ENCODE peak calls at places on chromosomes 11 and 22, in seven cellular contexts. S, O, Q, K, A, B and H are unnamed samples.

GRCh38 chr11:86418929-86419328 is 44.2 kb downstream of the CCDC81 start:
- DNase-seq in Q (peak), K (no peak), O (no peak), B (no peak), S (peak), A (no peak), H (no peak)

GRCh38 chr11:1747753-1748466 is 2.5 kb downstream of the IFITM10 start:
- DNase-seq in A (no peak), K (no peak), B (no peak), O (peak), S (no peak), Q (no peak), H (no peak)

GRCh38 chr11:69320326-69320725 is 26.4 kb downstream of the MYEOV start:
- DNase-seq in O (no peak), K (no peak), Q (no peak), B (no peak), A (no peak), S (no peak), H (no peak)

GRCh38 chr22:20315337-20316216 is 4.3 kb downstream of the DGCR6L start:
- DNase-seq in K (peak), O (no peak), B (no peak), S (no peak), Q (no peak), A (no peak), H (peak)

GRCh38 chr11:119365071-119365591 is 16.4 kb downstream of the USP2 start:
- DNase-seq in B (no peak), Q (peak), O (no peak), S (no peak), K (no peak), A (no peak), H (no peak)

GRCh38 chr11:118530180-118530682 is 761 bp upstream of the TMEM25 start:
- DNase-seq in S (no peak), K (no peak), B (no peak), O (no peak), A (no peak), Q (peak), H (no peak)

GRCh38 chr22:40118979-40119378 is 58.7 kb upstream of the TNRC6B start:
- DNase-seq in B (no peak), O (no peak), K (no peak), S (no peak), Q (no peak), A (no peak), H (no peak)

GRCh38 chr22:49577168-49578060 is 250.3 kb downstream of the BRD1 start:
- DNase-seq in B (no peak), A (no peak), K (no peak), Q (no peak), S (no peak), O (no peak), H (no peak)

GRCh38 chr22:19582033-19582693 is 58.0 kb upstream of the CLDN5 start:
- DNase-seq in S (no peak), B (no peak), O (no peak), K (no peak), Q (no peak), A (no peak), H (no peak)

GRCh38 chr22:19882446-19883381 is 28.0 kb upstream of the GNB1L start:
- DNase-seq in K (no peak), B (no peak), Q (no peak), S (no peak), A (no peak), O (no peak), H (no peak)

GRCh38 chr22:49624421-49625177 is 203.1 kb downstream of the BRD1 start:
- DNase-seq in O (no peak), A (no peak), S (no peak), K (no peak), Q (no peak), B (no peak), H (no peak)

GRCh38 chr11:119342362-119343130 is 1.9 kb upstream of the C1QTNF5 start:
- DNase-seq in S (no peak), B (no peak), Q (no peak), O (no peak), A (no peak), K (no peak), H (no peak)

GRCh38 chr11:73470036-73470624 is 93.9 kb downstream of the RELT start:
- DNase-seq in A (no peak), B (no peak), Q (no peak), O (no peak), S (no peak), K (no peak), H (no peak)

GRCh38 chr22:48870436-48870835 is 957.2 kb downstream of the BRD1 start:
- DNase-seq in S (no peak), A (no peak), K (no peak), O (no peak), Q (no peak), B (no peak), H (no peak)

GRCh38 chr11:589798-590197 is 13.5 kb downstream of the PHRF1 start:
- DNase-seq in B (no peak), Q (no peak), O (no peak), S (no peak), A (no peak), K (no peak), H (no peak)

GRCh38 chr22:41917906-41918791 is 3.3 kb upstream of the SHISA8 start:
- DNase-seq in S (peak), B (peak), Q (peak), A (no peak), K (peak), O (peak), H (no peak)

GRCh38 chr11:120183701-120184141 is 27.1 kb upstream of the OAF start:
- DNase-seq in K (no peak), O (no peak), B (no peak), A (no peak), S (no peak), Q (no peak), H (peak)

GRCh38 chr22:27223317-27224177 is 566.2 kb downstream of the MIAT start:
- DNase-seq in O (no peak), K (no peak), A (no peak), B (peak), S (peak), Q (peak), H (no peak)

GRCh38 chr22:25086902-25087282 is 112.8 kb upstream of the CRYBB3 start:
- DNase-seq in K (no peak), A (no peak), S (no peak), Q (no peak), B (no peak), O (no peak), H (no peak)

GRCh38 chr22:37499006-37499707 is 13.0 kb upstream of the MFNG start:
- DNase-seq in O (no peak), Q (no peak), B (no peak), K (no peak), A (no peak), S (no peak), H (no peak)

GRCh38 chr11:126473269-126473668 is 117.8 kb downstream of the ST3GAL4 start:
- DNase-seq in K (no peak), S (no peak), B (no peak), O (no peak), Q (no peak), A (no peak), H (no peak)

GRCh38 chr22:26748845-26749244 is 91.5 kb downstream of the MIAT start:
- DNase-seq in K (no peak), O (no peak), A (no peak), S (no peak), Q (no peak), B (no peak), H (no peak)

GRCh38 chr11:57357827-57358226 is 19.7 kb downstream of the P2RX3 start:
- DNase-seq in K (no peak), A (no peak), S (no peak), Q (peak), O (no peak), B (no peak), H (no peak)

GRCh38 chr11:944711-945470 is 19.2 kb downstream of the AP2A2 start:
- DNase-seq in S (peak), O (no peak), Q (peak), A (peak), B (peak), K (no peak), H (no peak)

GRCh38 chr11:63866211-63866610 is 27.3 kb downstream of the MARK2 start:
- DNase-seq in O (peak), B (peak), S (no peak), K (peak), A (no peak), Q (peak), H (peak)

GRCh38 chr11:126628790-126629621 is 273.5 kb downstream of the ST3GAL4 start:
- DNase-seq in B (no peak), O (no peak), K (no peak), Q (peak), A (no peak), S (no peak), H (no peak)

GRCh38 chr11:110531056-110531756 is 101.5 kb downstream of the FDX1 start:
- DNase-seq in O (no peak), K (peak), B (no peak), A (peak), S (no peak), Q (peak), H (no peak)

GRCh38 chr11:32280339-32280738 is 155.0 kb downstream of the WT1 start:
- DNase-seq in Q (no peak), A (no peak), B (no peak), K (no peak), O (no peak), S (no peak), H (no peak)

GRCh38 chr11:48307760-48308386 is 1.9 kb downstream of the OR4S1 start:
- DNase-seq in O (peak), Q (peak), S (peak), K (peak), B (no peak), A (peak), H (peak)

GRCh38 chr22:50399751-50400331 is 56.7 kb downstream of the PPP6R2 start:
- DNase-seq in K (no peak), A (peak), S (peak), B (no peak), O (no peak), Q (no peak), H (no peak)

GRCh38 chr22:46006379-46007002 is 29.5 kb upstream of the WNT7B start:
- DNase-seq in K (peak), S (peak), A (peak), Q (peak), O (peak), B (peak), H (peak)

GRCh38 chr22:33443688-33444087 is 385.5 kb upstream of the SYN3 start:
- DNase-seq in O (no peak), S (no peak), A (no peak), Q (no peak), B (no peak), K (no peak), H (no peak)

GRCh38 chr11:37449146-37449545 is 851.1 kb upstream of the RAG2 start:
- DNase-seq in K (peak), B (peak), A (peak), S (peak), O (no peak), Q (peak), H (no peak)

GRCh38 chr11:73399159-73400090 is 23.2 kb downstream of the RELT start:
- DNase-seq in K (no peak), B (no peak), Q (peak), S (no peak), O (no peak), A (no peak), H (peak)

DNA sequence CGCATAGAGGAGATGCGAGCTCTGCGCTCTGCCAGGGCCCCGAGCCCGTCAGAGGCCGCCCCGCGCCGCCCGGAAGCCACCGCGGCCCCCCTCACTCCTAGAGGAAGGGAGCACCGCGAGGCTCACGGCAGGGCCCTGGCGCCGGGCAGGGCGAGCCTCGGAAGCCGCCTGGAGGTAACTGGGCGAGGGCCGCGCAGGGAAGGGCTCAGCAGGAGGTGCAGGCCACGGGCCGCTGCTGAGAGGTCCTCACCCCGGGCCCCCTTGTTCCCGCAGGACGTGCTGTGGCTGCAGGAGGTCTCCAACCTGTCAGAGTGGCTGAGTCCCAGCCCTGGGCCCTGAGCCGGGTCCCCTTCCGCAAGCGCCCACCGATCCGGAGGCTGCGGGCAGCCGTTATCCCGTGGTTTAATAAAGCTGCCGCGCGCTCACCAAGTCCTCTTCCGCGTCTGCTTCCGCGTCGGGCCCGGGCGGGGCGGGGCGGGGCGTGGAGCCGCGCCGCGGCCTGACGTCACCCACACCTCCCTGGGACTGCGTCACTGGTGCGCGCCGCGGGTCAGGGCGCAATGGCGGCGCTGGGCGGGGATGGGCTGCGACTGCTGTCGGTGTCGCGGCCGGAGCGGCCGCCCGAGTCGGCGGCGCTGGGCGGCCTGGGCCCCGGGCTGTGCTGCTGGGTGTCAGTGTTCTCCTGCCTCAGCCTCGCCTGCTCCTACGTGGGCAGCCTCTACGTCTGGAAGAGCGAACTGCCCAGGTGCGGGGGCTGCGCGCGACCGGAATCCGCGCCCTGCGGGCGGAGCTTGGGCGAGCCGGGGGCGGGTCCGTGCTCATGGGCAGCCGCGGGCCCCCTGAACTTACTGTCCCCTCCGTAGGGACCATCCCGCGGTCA is at the start of gene RCE1:
- DNase-seq in Q (peak), S (peak), K (peak), B (peak), A (peak), O (peak), H (peak)
- TF ChIP-seq CTCF in Q (no peak), S (no peak), K (no peak), B (no peak), A (no peak), O (no peak), H (no peak)

GRCh38 chr11:10351435-10351767 is 46.5 kb downstream of the ADM start:
- DNase-seq in K (no peak), S (no peak), A (peak), O (peak), B (no peak), Q (no peak), H (no peak)

GRCh38 chr11:10348650-10349280 is 43.9 kb downstream of the ADM start:
- DNase-seq in S (no peak), A (no peak), K (no peak), B (peak), Q (peak), O (no peak), H (no peak)

GRCh38 chr11:10350341-10350740 is 45.5 kb downstream of the ADM start:
- DNase-seq in Q (peak), S (peak), O (no peak), B (peak), A (no peak), K (no peak), H (no peak)

GRCh38 chr11:10349281-10349665 is 44.4 kb downstream of the ADM start:
- DNase-seq in Q (no peak), B (no peak), O (no peak), S (no peak), K (no peak), A (no peak), H (no peak)

GRCh38 chr11:10349806-10350205 is 44.9 kb downstream of the ADM start:
- DNase-seq in S (no peak), A (no peak), Q (no peak), K (no peak), B (no peak), O (no peak), H (no peak)
- H3K27ac ChIP-seq in S (no peak), A (no peak), Q (no peak), K (no peak), B (no peak), O (peak), H (no peak)

GRCh38 chr11:46250071-46251052 is 27.1 kb upstream of the CREB3L1 start:
- DNase-seq in B (no peak), K (no peak), O (no peak), Q (peak), A (no peak), S (no peak), H (no peak)

GRCh38 chr11:46249103-46249942 is 28.1 kb upstream of the CREB3L1 start:
- DNase-seq in Q (peak), S (no peak), A (no peak), O (no peak), K (no peak), B (peak), H (no peak)

GRCh38 chr11:46247090-46247489 is 30.4 kb upstream of the CREB3L1 start:
- DNase-seq in Q (no peak), B (peak), K (no peak), A (no peak), O (no peak), S (no peak), H (no peak)

GRCh38 chr11:46247664-46248063 is 29.8 kb upstream of the CREB3L1 start:
- DNase-seq in Q (peak), S (peak), B (no peak), O (no peak), K (no peak), A (peak), H (no peak)

GRCh38 chr11:46248270-46249102 is 29.0 kb upstream of the CREB3L1 start:
- DNase-seq in Q (peak), B (peak), O (no peak), S (peak), K (no peak), A (no peak), H (no peak)
- H3K4me3 ChIP-seq in Q (no peak), B (no peak), O (no peak), S (no peak), K (no peak), A (no peak), H (no peak)

GRCh38 chr11:17782145-17782544 is 47.6 kb downstream of the KCNC1 start:
- DNase-seq in S (no peak), Q (no peak), O (no peak), B (no peak), A (no peak), K (no peak), H (no peak)
- TF ChIP-seq CTCF in S (no peak), Q (no peak), O (no peak), B (no peak), A (no peak), K (no peak), H (no peak)

GRCh38 chr11:102318469-102318868 is 1.2 kb downstream of the BIRC3 start:
- DNase-seq in Q (peak), A (no peak), O (no peak), B (no peak), K (no peak), S (peak), H (no peak)

GRCh38 chr11:102316505-102316904 is 779 bp upstream of the BIRC3 start:
- DNase-seq in B (no peak), Q (no peak), K (no peak), A (no peak), S (peak), O (no peak), H (no peak)

GRCh38 chr11:102317099-102317767 is at the start of gene BIRC3:
- DNase-seq in S (peak), A (peak), K (peak), O (peak), Q (peak), B (peak), H (peak)

GRCh38 chr11:102319544-102319943 is 2.3 kb downstream of the BIRC3 start:
- DNase-seq in K (no peak), Q (no peak), S (no peak), B (no peak), A (no peak), O (no peak), H (no peak)

GRCh38 chr11:102317768-102318103 is 452 bp downstream of the BIRC3 start:
- DNase-seq in K (no peak), S (no peak), A (no peak), O (no peak), B (no peak), Q (no peak), H (no peak)
- H3K27ac ChIP-seq in K (peak), S (peak), A (no peak), O (peak), B (peak), Q (no peak), H (peak)

GRCh38 chr11:129702410-129703390 is 112.9 kb upstream of the TMEM45B start:
- DNase-seq in A (no peak), Q (no peak), K (no peak), O (no peak), S (no peak), B (no peak), H (no peak)

GRCh38 chr11:129703846-129704245 is 111.8 kb upstream of the TMEM45B start:
- DNase-seq in O (no peak), S (no peak), Q (no peak), B (no peak), A (no peak), K (no peak), H (no peak)

GRCh38 chr11:129704831-129705230 is 110.8 kb upstream of the TMEM45B start:
- DNase-seq in A (no peak), K (no peak), S (no peak), O (no peak), B (no peak), Q (no peak), H (no peak)

GRCh38 chr11:129701706-129702105 is 113.9 kb upstream of the TMEM45B start:
- DNase-seq in Q (no peak), B (no peak), S (no peak), O (no peak), K (no peak), A (no peak), H (no peak)

GRCh38 chr11:129705341-129705740 is 110.3 kb upstream of the TMEM45B start:
- DNase-seq in A (no peak), S (no peak), O (no peak), Q (no peak), B (no peak), K (no peak), H (no peak)
- H3K4me3 ChIP-seq in A (no peak), S (no peak), O (no peak), Q (no peak), B (no peak), K (no peak), H (no peak)

DNA sequence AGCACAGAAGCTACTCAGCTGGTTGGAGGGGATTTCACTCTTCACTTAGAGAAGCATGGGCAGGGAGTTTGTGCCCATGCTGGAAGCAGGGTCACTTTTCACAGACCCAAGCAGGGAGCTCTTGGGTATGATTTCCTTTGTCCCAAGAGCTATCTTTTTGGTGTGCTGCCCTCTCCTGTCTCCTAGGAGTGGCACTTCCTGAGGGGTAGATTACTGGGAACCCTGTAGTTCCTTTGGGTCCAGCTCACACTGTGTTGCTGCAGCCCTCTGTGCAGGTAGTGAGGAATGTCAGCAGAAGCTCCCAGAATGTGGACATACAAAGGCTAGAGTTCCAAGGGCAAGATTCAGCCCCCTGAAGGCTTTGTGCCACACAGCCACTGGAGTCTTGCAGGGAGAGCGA is 537.1 kb upstream of the ANO3 start:
- DNase-seq in A (no peak), Q (no peak), B (no peak), O (no peak), K (no peak), S (no peak), H (no peak)
- TF ChIP-seq CTCF in A (no peak), Q (no peak), B (no peak), O (no peak), K (no peak), S (no peak), H (no peak)